ENCODE peak calls at places on chromosomes 4 and X, in five cellular contexts. I, A, N, Y and G are unnamed samples.

GRCh38 chr4:2794707-2795557 is 2.0 kb downstream of the SH3BP2 start:
- DNase-seq in I (no peak), A (no peak), N (no peak), Y (peak), G (no peak)

GRCh38 chr4:122104184-122104583 is 47.9 kb upstream of the BLTP1 start:
- DNase-seq in I (no peak), A (no peak), N (no peak), Y (no peak), G (no peak)

GRCh38 chrX:48493890-48494364 is 14.9 kb upstream of the PORCN start:
- DNase-seq in I (peak), A (peak), N (no peak), Y (peak), G (peak)

GRCh38 chr4:112213850-112214249 is 17.7 kb upstream of the AP1AR start:
- DNase-seq in I (no peak), A (no peak), N (no peak), Y (peak), G (no peak)

GRCh38 chr4:15659768-15660394 is 4.7 kb upstream of the FBXL5 start:
- DNase-seq in I (no peak), A (no peak), N (no peak), Y (peak), G (no peak)

GRCh38 chrX:24464498-24464835 is 619 bp upstream of the PDK3 start:
- DNase-seq in I (no peak), A (no peak), N (no peak), Y (no peak), G (no peak)

GRCh38 chr4:60729194-60729593 is 470.9 kb upstream of the ADGRL3 start:
- DNase-seq in I (no peak), A (no peak), N (no peak), Y (no peak), G (peak)

GRCh38 chrX:17842769-17843525 is 18.2 kb downstream of the RAI2 start:
- DNase-seq in I (no peak), A (no peak), N (no peak), Y (peak), G (no peak)

GRCh38 chr4:173821031-173821430 is 291.0 kb upstream of the HAND2 start:
- DNase-seq in I (no peak), A (no peak), N (no peak), Y (peak), G (no peak)

GRCh38 chr4:5592272-5592671 is 116.1 kb downstream of the EVC2 start:
- DNase-seq in I (no peak), A (no peak), N (no peak), Y (no peak), G (no peak)

GRCh38 chr4:91284480-91284879 is 1019.3 kb upstream of the GRID2 start:
- DNase-seq in I (no peak), A (no peak), N (no peak), Y (no peak), G (no peak)

GRCh38 chrX:115534383-115534782 is 26.6 kb upstream of the PLS3 start:
- DNase-seq in I (no peak), A (no peak), N (no peak), Y (no peak), G (no peak)

GRCh38 chr4:70637239-70637920 is 8.8 kb downstream of the ENAM start:
- DNase-seq in I (no peak), A (no peak), N (no peak), Y (peak), G (no peak)

GRCh38 chrX:8987672-8988250 is 46.2 kb downstream of the FAM9B start:
- DNase-seq in I (no peak), A (peak), N (peak), Y (no peak), G (no peak)

GRCh38 chr4:91243132-91243531 is 1060.6 kb upstream of the GRID2 start:
- DNase-seq in I (no peak), A (no peak), N (no peak), Y (no peak), G (peak)

GRCh38 chrX:56803849-56804681 is 75.0 kb downstream of the NBDY start:
- DNase-seq in I (no peak), A (no peak), N (no peak), Y (peak), G (no peak)

GRCh38 chr4:95693594-95693993 is 144.8 kb upstream of the UNC5C start:
- DNase-seq in I (peak), A (peak), N (peak), Y (no peak), G (peak)

GRCh38 chr4:55336138-55337034 is 9.7 kb upstream of the SRD5A3 start:
- DNase-seq in I (no peak), A (no peak), N (no peak), Y (no peak), G (peak)

GRCh38 chrX:40145670-40146470 is 48.1 kb upstream of the BCOR start:
- DNase-seq in I (no peak), A (no peak), N (no peak), Y (peak), G (no peak)

GRCh38 chr4:78020677-78021076 is 36.4 kb upstream of the FRAS1 start:
- DNase-seq in I (no peak), A (no peak), N (no peak), Y (no peak), G (peak)

GRCh38 chr4:81326581-81326980 is 111.6 kb upstream of the PRKG2 start:
- DNase-seq in I (no peak), A (no peak), N (no peak), Y (no peak), G (no peak)

GRCh38 chr4:47852121-47852520 is 14.3 kb upstream of the CORIN start:
- DNase-seq in I (no peak), A (no peak), N (no peak), Y (peak), G (no peak)

GRCh38 chr4:79653871-79654270 is 245.8 kb upstream of the GK2 start:
- DNase-seq in I (no peak), A (no peak), N (no peak), Y (no peak), G (no peak)

GRCh38 chr4:115234405-115235093 is 121.1 kb upstream of the NDST4 start:
- DNase-seq in I (peak), A (peak), N (peak), Y (peak), G (peak)

GRCh38 chr4:188714907-188715306 is 575.7 kb downstream of the TRIML1 start:
- DNase-seq in I (no peak), A (no peak), N (no peak), Y (peak), G (no peak)

GRCh38 chr4:34010703-34011102 is 2233.6 kb downstream of the ARAP2 start:
- DNase-seq in I (no peak), A (no peak), N (no peak), Y (no peak), G (no peak)

GRCh38 chr4:24781999-24782745 is 13.2 kb upstream of the SOD3 start:
- DNase-seq in I (no peak), A (no peak), N (no peak), Y (no peak), G (peak)

GRCh38 chr4:52037730-52038108 is 380 bp downstream of the SGCB start:
- DNase-seq in I (no peak), A (peak), N (peak), Y (peak), G (peak)

GRCh38 chr4:7736436-7737267 is 203.0 kb downstream of the AFAP1 start:
- DNase-seq in I (no peak), A (no peak), N (no peak), Y (peak), G (peak)

GRCh38 chr4:14865804-14866203 is 136.5 kb upstream of the CPEB2 start:
- DNase-seq in I (no peak), A (no peak), N (no peak), Y (no peak), G (no peak)

DNA sequence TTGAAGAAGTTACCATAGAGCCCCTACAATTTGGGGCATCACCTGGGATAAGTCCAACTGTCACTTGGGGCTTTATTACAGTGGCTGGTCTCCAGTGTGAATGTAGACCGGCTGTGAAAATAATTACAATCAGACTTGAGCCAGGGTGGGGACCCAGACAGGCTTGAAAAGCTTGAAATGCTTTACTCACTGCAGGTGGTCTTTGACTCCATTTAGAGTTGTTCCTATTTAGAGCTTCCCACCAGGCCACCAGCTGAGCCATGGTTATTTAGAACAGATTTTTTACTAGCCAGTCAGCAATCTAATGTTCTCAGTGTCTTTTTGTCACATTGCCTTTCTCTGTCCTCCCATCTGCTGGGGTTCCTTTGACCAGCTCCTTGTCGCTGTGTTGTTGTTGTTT is 5.7 kb downstream of the ARHGAP10 start:
- DNase-seq in I (no peak), A (no peak), N (no peak), Y (no peak), G (no peak)
- H3K4me2 ChIP-seq in I (no peak), A (no peak), N (no peak), Y (no peak), G (no peak)

DNA sequence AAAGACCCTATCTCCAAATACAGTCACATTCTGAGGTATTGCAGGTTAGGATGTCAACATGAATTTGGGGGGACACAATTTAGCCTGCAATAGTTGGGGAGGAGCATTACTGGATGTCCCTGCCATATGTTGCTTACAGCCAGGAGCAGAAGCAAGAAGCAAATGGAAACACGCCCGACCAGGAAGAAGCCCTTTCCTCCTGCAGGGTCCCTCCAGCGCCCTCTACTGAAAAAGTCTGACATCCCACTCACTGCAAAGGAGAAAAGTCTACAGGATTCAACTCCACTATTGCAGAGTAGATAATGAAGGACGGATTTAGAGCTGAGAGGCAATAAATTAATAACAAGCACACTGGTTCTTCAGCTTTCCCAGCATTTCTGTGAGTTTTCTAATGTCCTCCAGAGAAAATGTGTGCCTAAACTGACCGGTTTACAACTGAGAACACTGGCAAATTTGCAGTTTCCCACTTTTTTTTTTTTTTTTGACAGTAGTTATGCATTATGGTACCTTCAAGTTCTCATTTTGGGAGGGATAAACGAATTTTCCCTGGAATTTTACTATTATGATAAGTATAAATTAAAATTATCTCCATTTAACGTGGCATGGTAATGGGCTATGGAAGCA is 31.7 kb downstream of the COQ2 start:
- DNase-seq in I (peak), A (peak), N (peak), Y (peak), G (peak)
- TF ChIP-seq EZH2phosphoT487 in I (no peak), A (no peak), N (no peak), Y (no peak), G (no peak)

GRCh38 chrX:153971632-153972367 is at the start of gene HCFC1:
- DNase-seq in I (peak), A (peak), N (peak), Y (peak), G (peak)
- H3K4me2 ChIP-seq in I (peak), A (peak), N (peak), Y (peak), G (peak)

DNA sequence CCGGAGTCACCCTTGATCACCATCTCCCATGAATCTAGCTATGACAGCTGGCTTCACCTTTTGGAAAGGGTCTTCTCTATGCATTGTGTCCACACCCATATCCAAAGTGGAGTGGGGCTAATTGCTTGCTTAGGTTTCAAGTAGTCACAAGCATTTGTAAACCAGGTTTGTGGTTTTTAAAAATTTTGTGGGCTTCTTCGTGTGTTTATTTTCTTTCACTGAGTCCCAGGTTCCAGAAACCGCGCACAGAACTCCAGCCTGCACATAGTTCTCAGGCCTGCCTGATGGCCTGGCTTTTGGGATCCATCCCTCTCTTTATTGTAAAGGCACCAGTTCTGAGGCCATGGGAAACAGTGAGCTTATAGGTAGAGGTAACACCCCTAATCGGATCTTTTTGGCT is 70.2 kb upstream of the TLR3 start:
- DNase-seq in I (no peak), A (no peak), N (no peak), Y (no peak), G (no peak)
- TF ChIP-seq EZH2phosphoT487 in I (no peak), A (no peak), N (no peak), Y (no peak), G (no peak)

GRCh38 chrX:71909956-71910355 is 689 bp upstream of the NHSL2 start:
- DNase-seq in I (no peak), A (no peak), N (no peak), Y (peak), G (no peak)
- H3K4me2 ChIP-seq in I (no peak), A (peak), N (no peak), Y (peak), G (no peak)

DNA sequence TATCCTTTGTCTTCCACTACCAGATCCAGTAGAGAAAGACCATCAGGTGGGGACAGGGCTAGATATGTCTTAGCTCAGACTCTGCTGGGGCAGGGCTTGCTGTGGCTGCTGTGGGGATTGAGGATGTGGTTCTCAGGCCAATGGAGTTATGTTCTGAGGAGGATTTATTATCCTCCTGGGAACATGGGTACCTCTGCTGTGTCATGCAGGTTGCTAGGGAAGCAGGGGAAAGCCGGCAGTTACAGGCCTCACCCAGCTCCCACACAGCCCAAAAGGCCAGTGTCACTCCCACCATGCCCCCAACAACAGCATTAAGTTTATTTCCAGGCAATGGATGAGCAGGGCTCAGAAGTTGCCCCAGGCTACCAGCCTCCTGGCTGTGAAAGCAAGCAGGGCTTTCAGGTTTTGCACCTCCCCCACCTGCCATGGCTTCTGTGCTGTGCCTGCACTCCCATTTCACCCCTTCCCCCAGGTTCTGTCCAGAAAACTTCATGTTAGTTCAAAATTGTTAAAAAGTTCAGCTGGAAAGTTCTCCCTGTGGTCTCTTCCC is 879.9 kb downstream of the ARAP2 start:
- DNase-seq in I (no peak), A (no peak), N (no peak), Y (no peak), G (no peak)
- TF ChIP-seq EZH2phosphoT487 in I (no peak), A (no peak), N (no peak), Y (no peak), G (no peak)

GRCh38 chr4:97953171-97953570 is 190.1 kb downstream of the STPG2 start:
- DNase-seq in I (no peak), A (peak), N (no peak), Y (no peak), G (no peak)

GRCh38 chr4:97950836-97951235 is 192.4 kb downstream of the STPG2 start:
- DNase-seq in I (no peak), A (no peak), N (no peak), Y (no peak), G (peak)

DNA sequence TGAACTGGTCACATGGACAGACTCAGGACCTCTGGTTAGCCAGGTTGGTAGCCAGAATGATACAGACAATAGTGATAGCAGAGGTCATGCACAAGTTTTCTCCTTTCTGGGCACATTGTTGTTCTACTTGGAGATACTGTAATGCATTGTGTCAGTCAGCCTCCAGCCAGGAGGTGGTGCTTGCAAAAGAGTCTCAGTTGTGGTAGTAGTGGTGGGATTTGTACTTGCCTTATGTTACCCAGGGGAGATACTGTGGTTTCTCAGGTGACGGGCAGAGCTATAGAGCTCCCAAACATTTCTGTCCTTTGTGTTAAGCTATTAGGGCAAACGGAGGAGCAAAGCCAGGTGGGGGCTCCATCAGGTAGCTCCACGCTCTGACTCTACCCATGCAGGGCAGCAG is 190.5 kb downstream of the STPG2 start:
- DNase-seq in I (no peak), A (peak), N (no peak), Y (no peak), G (no peak)
- H3K4me2 ChIP-seq in I (no peak), A (peak), N (no peak), Y (no peak), G (no peak)

GRCh38 chr4:141140271-141141205 is 7.3 kb upstream of the RNF150 start:
- DNase-seq in I (no peak), A (no peak), N (no peak), Y (no peak), G (no peak)

GRCh38 chr4:141144207-141144606 is 10.9 kb upstream of the RNF150 start:
- DNase-seq in I (no peak), A (no peak), N (no peak), Y (no peak), G (no peak)

GRCh38 chr4:141142423-141142822 is 9.2 kb upstream of the RNF150 start:
- DNase-seq in I (no peak), A (peak), N (no peak), Y (no peak), G (peak)
- TF ChIP-seq EZH2phosphoT487 in I (no peak), A (no peak), N (no peak), Y (no peak), G (no peak)

GRCh38 chr4:170497729-170498128 is 408.0 kb upstream of the AADAT start:
- DNase-seq in I (no peak), A (no peak), N (no peak), Y (no peak), G (no peak)

GRCh38 chr4:170491981-170492380 is 402.2 kb upstream of the AADAT start:
- DNase-seq in I (no peak), A (no peak), N (no peak), Y (no peak), G (no peak)

GRCh38 chr4:170497105-170497504 is 407.3 kb upstream of the AADAT start:
- DNase-seq in I (no peak), A (peak), N (no peak), Y (peak), G (peak)
- H3K4me2 ChIP-seq in I (no peak), A (peak), N (no peak), Y (peak), G (peak)